ENCODE peak calls at places on chromosomes 6 and 20, in four cellular contexts. D, G, P and K are unnamed samples.

GRCh38 chr6:163620670-163621330 is 206.3 kb downstream of the QKI start:
- DNase-seq in D (no peak), G (no peak), P (no peak), K (no peak)

GRCh38 chr6:14524319-14524718 is 406.7 kb downstream of the CD83 start:
- DNase-seq in P (no peak), G (no peak), D (peak; percentile 36), K (no peak)

GRCh38 chr6:28315628-28316027 is 20.3 kb downstream of the ZSCAN31 start:
- DNase-seq in G (no peak), P (no peak), D (no peak), K (no peak)

GRCh38 chr6:35240838-35241801 is 18.4 kb upstream of the ZNF76 start:
- DNase-seq in P (peak; percentile 80), D (peak; percentile 70), G (peak; percentile 79), K (peak; percentile 87)

GRCh38 chr20:62179162-62179504 is 3.7 kb upstream of the MTG2 start:
- DNase-seq in P (no peak), D (no peak), G (peak; percentile 39), K (no peak)

GRCh38 chr20:10724774-10725173 is 51.0 kb upstream of the JAG1 start:
- DNase-seq in P (no peak), G (no peak), D (no peak), K (no peak)

GRCh38 chr6:163741342-163741741 is 326.8 kb downstream of the QKI start:
- DNase-seq in P (no peak), G (no peak), D (no peak), K (no peak)

GRCh38 chr20:45833883-45834796 is 541 bp downstream of the SNX21 start:
- DNase-seq in D (peak; percentile 62), G (peak; percentile 85), P (peak; percentile 75), K (peak; percentile 86)

GRCh38 chr6:40599580-40599979 is 12.4 kb upstream of the LRFN2 start:
- DNase-seq in P (no peak), G (no peak), D (peak; percentile 31), K (no peak)

GRCh38 chr6:51550243-51550642 is 537.2 kb downstream of the PKHD1 start:
- DNase-seq in G (no peak), D (no peak), P (no peak), K (no peak)

GRCh38 chr20:2700913-2701620 is 8.5 kb downstream of the EBF4 start:
- DNase-seq in G (no peak), P (no peak), D (no peak), K (no peak)

GRCh38 chr6:87922947-87923330 is 124.7 kb upstream of the SPACA1 start:
- DNase-seq in P (no peak), G (no peak), D (no peak), K (no peak)

GRCh38 chr6:87922191-87922946 is 125.3 kb upstream of the SPACA1 start:
- DNase-seq in D (no peak), P (no peak), G (no peak), K (no peak)

GRCh38 chr6:87921034-87921433 is 126.6 kb upstream of the SPACA1 start:
- DNase-seq in P (no peak), D (no peak), G (no peak), K (no peak)

GRCh38 chr6:87925373-87926060 is 122.1 kb upstream of the SPACA1 start:
- DNase-seq in G (no peak), D (no peak), P (no peak), K (no peak)

DNA sequence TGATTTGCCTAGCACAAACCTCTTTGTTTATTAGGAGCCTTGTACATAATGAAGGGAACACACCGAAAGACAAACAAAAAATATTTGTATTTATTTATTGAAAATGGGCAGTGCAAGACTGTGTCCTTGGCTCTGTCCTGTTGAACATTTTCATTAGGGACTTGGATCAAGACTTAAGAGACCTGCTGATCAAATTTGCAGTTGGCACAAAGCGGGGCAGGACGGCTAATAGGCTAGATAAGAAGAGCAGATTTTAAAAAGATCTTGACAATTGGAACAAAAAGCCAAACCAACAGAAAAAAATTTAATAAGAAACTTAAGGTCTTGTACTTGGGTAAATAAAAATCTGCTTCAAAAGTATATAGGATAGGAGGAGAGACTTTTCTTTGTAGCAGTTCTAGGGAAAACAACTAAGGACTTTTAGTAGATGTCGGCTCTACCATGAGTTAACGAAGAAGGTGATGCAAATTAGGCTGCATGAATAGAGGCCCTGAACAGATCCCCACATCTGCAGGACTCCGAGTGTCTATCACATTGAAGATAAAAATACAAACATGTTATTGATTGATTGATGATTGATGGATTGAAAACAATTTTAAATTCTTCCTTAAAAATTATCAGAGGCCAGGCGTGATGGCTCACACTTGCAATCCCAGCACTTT is 124.1 kb upstream of the SPACA1 start:
- DNase-seq in P (no peak), G (no peak), D (no peak), K (no peak)
- H3K27ac ChIP-seq in P (no peak overlapping the region), G (no peak overlapping the region), D (no peak overlapping the region), K (no peak overlapping the region)

GRCh38 chr6:388202-388903 is 3.2 kb upstream of the IRF4 start:
- DNase-seq in D (no peak), G (peak; percentile 47), P (no peak), K (no peak)

GRCh38 chr6:391559-392440 is at the start of gene IRF4:
- DNase-seq in G (peak; percentile 48), P (no peak), D (no peak), K (no peak)

GRCh38 chr6:389143-389542 is 2.4 kb upstream of the IRF4 start:
- DNase-seq in D (no peak), G (no peak), P (no peak), K (no peak)

GRCh38 chr6:390914-391558 is 516 bp upstream of the IRF4 start:
- DNase-seq in G (no peak), P (no peak), D (no peak), K (no peak)

DNA sequence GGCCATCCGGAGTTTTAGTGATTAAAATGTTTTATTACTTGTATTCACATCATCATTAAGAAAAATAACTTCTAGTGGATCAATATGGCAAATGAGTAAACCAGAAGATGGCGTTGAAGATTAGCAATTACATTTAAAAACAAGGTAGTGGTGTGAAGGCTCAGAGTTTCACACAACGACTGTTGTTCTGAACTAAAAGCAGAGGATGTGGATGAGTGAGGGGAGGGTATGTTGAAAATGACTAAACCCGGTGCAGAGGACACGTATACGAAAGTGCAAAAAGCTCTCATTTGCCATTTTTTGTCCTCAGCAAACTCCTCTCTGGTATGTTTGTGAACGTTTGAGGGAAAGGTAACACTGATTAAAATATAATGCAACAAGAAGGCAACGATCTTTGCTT is 1.9 kb upstream of the IRF4 start:
- DNase-seq in D (no peak), P (no peak), G (no peak), K (no peak)
- H3K27ac ChIP-seq in D (no peak overlapping the region), P (no peak overlapping the region), G (no peak overlapping the region), K (no peak overlapping the region)

GRCh38 chr6:37137881-37138568 is 31.9 kb upstream of the PIM1 start:
- DNase-seq in G (no peak), P (peak; percentile 46), D (no peak), K (no peak)
- H3K27ac ChIP-seq in G (peak overlapping the region; percentile 20), P (peak overlapping the region; percentile 93), D (no peak overlapping the region), K (no peak overlapping the region)

GRCh38 chr6:165573671-165574070 is 89.4 kb downstream of the PDE10A start:
- DNase-seq in D (peak; percentile 80), P (peak; percentile 34), G (peak; percentile 47), K (no peak)
- H3K27ac ChIP-seq in D (no peak overlapping the region), P (peak overlapping the region; percentile 86), G (no peak overlapping the region), K (no peak overlapping the region)

DNA sequence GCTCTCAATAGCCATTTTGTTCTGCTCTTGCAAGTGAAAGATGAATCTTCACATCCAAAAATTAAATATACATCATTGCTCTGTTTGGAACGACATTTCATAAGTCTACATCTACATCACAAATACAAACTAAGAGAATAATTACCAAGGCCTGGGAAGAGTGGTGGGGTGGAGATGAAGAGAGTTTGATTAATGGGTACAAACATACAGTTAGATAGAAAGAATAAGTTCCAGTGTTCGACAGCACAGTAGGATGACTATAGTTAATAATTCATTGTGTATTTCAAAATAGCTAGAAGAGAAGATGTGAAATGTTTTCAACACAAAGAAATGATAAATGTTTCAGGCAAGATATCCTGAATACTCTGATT is 38.0 kb upstream of the CAP2 start:
- DNase-seq in G (no peak), D (no peak), P (no peak), K (no peak)
- H3K27ac ChIP-seq in G (peak overlapping the region; percentile 85), D (no peak overlapping the region), P (peak overlapping the region; percentile 87), K (no peak overlapping the region)

GRCh38 chr20:49786671-49787370 is 25.8 kb upstream of the SLC9A8 start:
- DNase-seq in G (no peak), P (no peak), D (no peak), K (no peak)

GRCh38 chr20:49786226-49786625 is 26.4 kb upstream of the SLC9A8 start:
- DNase-seq in G (no peak), P (no peak), D (no peak), K (no peak)

GRCh38 chr20:49784291-49784690 is 28.3 kb upstream of the SLC9A8 start:
- DNase-seq in G (no peak), P (no peak), D (no peak), K (no peak)

GRCh38 chr20:49785851-49786174 is 26.8 kb upstream of the SLC9A8 start:
- DNase-seq in P (no peak), D (no peak), G (no peak), K (no peak)

GRCh38 chr20:49785149-49785850 is 27.3 kb upstream of the SLC9A8 start:
- DNase-seq in G (no peak), D (no peak), P (no peak), K (no peak)
- H3K27ac ChIP-seq in G (no peak overlapping the region), D (no peak overlapping the region), P (peak overlapping the region; percentile 84), K (no peak overlapping the region)